ENCODE peak calls at places on chromosomes 1 and 21, in five cellular contexts. V is CD8-positive, alpha-beta memory T cell; L is heart left ventricle; R is SK-N-SH; O is esophagus squamous epithelium. N is an unnamed sample.

GRCh38 chr1:100006688-100007087 is 36.9 kb downstream of the SLC35A3 start:
- DNase-seq in V (no peak), L (no peak), R (no peak), O (no peak), N (no peak)

GRCh38 chr1:231062500-231063270 is 22.6 kb upstream of the FAM89A start:
- DNase-seq in V (no peak), L (no peak), R (no peak), O (no peak), N (no peak)

GRCh38 chr1:205056188-205056611 is 13.2 kb downstream of the CNTN2 start:
- DNase-seq in V (no peak), L (no peak), R (no peak), O (no peak), N (no peak)

GRCh38 chr1:26285366-26286063 is 5.6 kb downstream of the SH3BGRL3 start:
- DNase-seq in V (no peak), L (no peak), R (peak; percentile 74), O (no peak), N (no peak)

GRCh38 chr1:57411262-57411661 is 12.6 kb downstream of the DAB1 start:
- DNase-seq in V (no peak), L (peak; percentile 60), R (no peak), O (no peak), N (no peak)

GRCh38 chr1:201731142-201731541 is 97.8 kb upstream of the IPO9 start:
- DNase-seq in V (no peak), L (no peak), R (no peak), O (no peak), N (no peak)

GRCh38 chr1:19811206-19811851 is 3.8 kb downstream of the RNF186 start:
- DNase-seq in V (no peak), L (peak; percentile 35), R (peak; percentile 61), O (no peak), N (peak; percentile 43)

GRCh38 chr1:207808322-207808705 is 56.5 kb downstream of the CD46 start:
- DNase-seq in V (no peak), L (no peak), R (no peak), O (no peak), N (no peak)

GRCh38 chr1:71087060-71087459 is 6.2 kb upstream of the ZRANB2 start:
- DNase-seq in V (no peak), L (no peak), R (no peak), O (no peak), N (no peak)

GRCh38 chr1:6534248-6534647 is 20.1 kb downstream of the NOL9 start:
- DNase-seq in V (no peak), L (no peak), R (no peak), O (no peak), N (no peak)

GRCh38 chr1:18618546-18619466 is 11.8 kb upstream of the PAX7 start:
- DNase-seq in V (no peak), L (no peak), R (no peak), O (no peak), N (no peak)

GRCh38 chr1:200206340-200206739 is 178.8 kb downstream of the NR5A2 start:
- DNase-seq in V (no peak), L (no peak), R (no peak), O (no peak), N (no peak)
- H3K27ac ChIP-seq in V (no peak overlapping the region), L (no peak overlapping the region), R (peak overlapping the region; percentile 31), O (no peak overlapping the region), N (no peak overlapping the region)

DNA sequence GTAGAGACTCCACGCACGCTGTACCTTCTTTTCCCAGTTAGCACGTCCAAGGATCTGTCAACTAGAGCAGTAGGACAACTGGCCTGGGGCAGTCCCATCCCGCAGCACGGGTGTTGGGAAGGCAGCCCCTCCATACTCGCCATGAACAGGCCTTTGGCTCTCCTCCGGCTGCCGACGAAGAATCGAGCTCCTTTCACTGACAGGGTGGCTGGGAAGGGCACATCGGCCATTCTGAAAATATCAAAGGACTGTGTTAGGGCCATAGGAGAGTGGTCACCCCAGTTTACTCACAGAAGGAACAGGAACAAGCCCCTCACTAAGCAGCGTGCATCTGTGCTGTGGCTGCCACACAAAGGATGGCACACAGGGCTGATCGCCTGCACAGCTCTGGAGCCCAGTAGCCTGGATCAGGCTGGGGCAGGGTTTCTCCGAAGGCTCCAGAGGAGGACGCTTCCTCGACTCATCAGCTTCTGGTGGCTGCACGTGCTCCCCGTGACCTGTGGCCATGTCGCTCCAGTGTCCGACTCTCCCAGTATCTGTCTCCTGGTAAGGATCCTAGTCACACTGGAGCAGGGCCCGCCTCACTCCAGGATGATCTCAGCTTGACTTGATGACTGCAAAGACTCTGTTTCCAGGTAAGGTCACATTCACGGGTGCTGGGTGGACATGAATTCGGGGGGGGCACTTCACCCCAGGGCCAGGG is 8.9 kb downstream of the KRTAP10-1 start:
- DNase-seq in V (no peak), L (no peak), R (no peak), O (no peak), N (no peak)
- H3K9me3 ChIP-seq in V (no peaks in the 10 kb centered on the region), L (no peaks in the 10 kb centered on the region), R (no peaks in the 10 kb centered on the region), O (no peaks in the 10 kb centered on the region), N (no peaks in the 10 kb centered on the region)

DNA sequence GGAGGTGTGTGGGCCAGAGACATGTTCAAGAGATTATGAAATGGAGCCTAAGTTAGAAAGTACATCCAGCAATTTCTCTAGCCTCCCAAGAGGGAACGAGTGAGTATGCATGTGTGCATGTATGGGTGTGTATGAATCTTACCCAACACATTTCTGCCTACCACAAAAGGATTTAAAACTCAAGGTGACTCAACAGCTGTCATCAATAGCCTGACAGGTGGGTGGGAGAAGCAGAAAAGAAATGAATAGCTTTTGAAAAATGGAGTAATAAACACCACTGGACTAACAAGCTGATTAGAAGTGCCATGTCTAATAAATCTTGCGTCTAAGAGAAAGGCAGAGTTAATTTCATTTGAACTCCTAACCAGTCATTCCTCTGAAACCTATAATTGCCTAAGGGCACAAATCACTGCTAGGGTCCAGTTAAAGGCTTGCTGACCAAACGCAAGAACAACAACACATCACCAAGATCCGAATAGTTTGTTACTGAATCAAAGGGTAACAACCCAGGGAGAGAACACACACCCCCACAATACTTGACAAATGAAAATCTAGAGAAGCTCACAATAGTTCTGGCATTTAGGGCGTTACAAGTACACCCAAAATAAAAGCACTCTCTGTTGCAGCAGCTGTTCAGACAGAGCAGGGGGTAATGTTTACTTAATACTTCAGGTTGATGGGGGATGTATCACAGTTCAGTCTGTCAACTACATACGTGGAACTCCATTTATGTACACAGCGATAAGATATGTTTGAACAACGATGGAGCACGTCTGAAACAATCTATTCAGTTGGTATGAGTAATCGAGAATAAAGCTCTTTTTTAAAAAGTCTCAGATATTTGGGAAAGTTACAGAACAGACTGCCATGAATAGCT is 1.4 kb downstream of the KIAA0319L start:
- DNase-seq in V (no peak), L (no peak), R (no peak), O (no peak), N (no peak)
- H3K27ac ChIP-seq in V (peak overlapping the region; percentile 83), L (peak overlapping the region; percentile 99), R (no peak overlapping the region), O (peak overlapping the region; percentile 97), N (no peak overlapping the region)

GRCh38 chr1:80656628-80657019 is 1144.1 kb upstream of the ADGRL2 start:
- DNase-seq in V (no peak), L (no peak), R (no peak), O (no peak), N (no peak)

GRCh38 chr1:80657048-80657653 is 1143.6 kb upstream of the ADGRL2 start:
- DNase-seq in V (no peak), L (no peak), R (peak; percentile 4), O (no peak), N (no peak)

GRCh38 chr1:80657707-80658106 is 1143.0 kb upstream of the ADGRL2 start:
- DNase-seq in V (no peak), L (no peak), R (no peak), O (no peak), N (no peak)

DNA sequence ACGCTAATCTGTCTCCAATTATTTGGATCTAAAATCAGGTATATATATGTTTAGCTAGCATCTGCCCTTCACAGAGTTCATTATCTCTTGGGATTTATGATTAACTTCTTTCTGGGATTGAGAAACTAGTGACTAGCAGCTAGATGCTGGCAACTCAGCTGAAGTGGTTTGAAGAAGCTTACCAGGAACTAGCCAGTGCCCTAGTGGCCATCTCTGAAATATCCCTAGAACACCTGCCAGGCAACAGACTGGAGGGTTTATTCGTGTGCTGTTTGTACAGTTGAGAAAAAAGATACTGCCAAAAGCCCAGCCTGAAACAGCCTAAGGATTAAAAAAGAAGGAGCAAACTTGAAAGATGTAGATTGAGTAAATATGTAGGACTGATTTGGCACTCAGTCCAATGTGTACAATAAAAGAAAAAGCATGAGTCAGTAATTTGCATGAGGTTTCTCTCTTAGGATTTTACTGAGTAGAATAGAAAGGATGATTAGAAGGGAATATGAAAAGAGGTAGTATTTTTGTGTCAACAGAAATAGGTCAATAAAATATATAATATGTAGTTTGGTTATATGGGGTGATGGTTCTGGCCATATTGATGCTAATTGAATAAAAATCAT is 1144.6 kb upstream of the ADGRL2 start:
- DNase-seq in V (no peak), L (no peak), R (peak; percentile 22), O (no peak), N (no peak)
- H3K9me3 ChIP-seq in V (no peaks in the 10 kb centered on the region), L (no peaks in the 10 kb centered on the region), R (no peaks in the 10 kb centered on the region), O (no peaks in the 10 kb centered on the region), N (no peaks in the 10 kb centered on the region)

GRCh38 chr21:42108941-42109340 is 37.8 kb downstream of the UMODL1 start:
- DNase-seq in V (no peak), L (no peak), R (no peak), O (no peak), N (no peak)
- H3K27ac ChIP-seq in V (no peak overlapping the region), L (no peak overlapping the region), R (no peak overlapping the region), O (no peak overlapping the region), N (no peak overlapping the region)